ENCODE peak calls at places on chromosomes 16 and 17, in eight cellular contexts. One of them, this sample, is unnamed.

GRCh38 chr16:29779474-29779873 is 1.4 kb downstream of the ZG16 start:
- DNase-seq in heart left ventricle: no peak
- DNase-seq in IMR-90: no peak
- DNase-seq in NB4: no peak
- DNase-seq in spleen: no peak
- DNase-seq in Peyer's patch: no peak
- DNase-seq in adrenal gland: no peak
- DNase-seq in A549: peak
- DNase-seq in this sample: no peak

GRCh38 chr17:5821057-5821456 is 236.7 kb upstream of the NLRP1 start:
- DNase-seq in heart left ventricle: no peak
- DNase-seq in IMR-90: peak
- DNase-seq in NB4: no peak
- DNase-seq in spleen: no peak
- DNase-seq in Peyer's patch: no peak
- DNase-seq in adrenal gland: no peak
- DNase-seq in A549: peak
- DNase-seq in this sample: no peak

GRCh38 chr16:85521737-85522042 is 91.4 kb upstream of the GSE1 start:
- DNase-seq in heart left ventricle: no peak
- DNase-seq in IMR-90: no peak
- DNase-seq in NB4: no peak
- DNase-seq in spleen: no peak
- DNase-seq in Peyer's patch: no peak
- DNase-seq in adrenal gland: no peak
- DNase-seq in A549: no peak
- DNase-seq in this sample: no peak

GRCh38 chr17:7355053-7355452 is at the start of gene TMEM95:
- DNase-seq in heart left ventricle: no peak
- DNase-seq in IMR-90: no peak
- DNase-seq in NB4: no peak
- DNase-seq in spleen: no peak
- DNase-seq in Peyer's patch: no peak
- DNase-seq in adrenal gland: peak
- DNase-seq in A549: no peak
- DNase-seq in this sample: peak

GRCh38 chr17:70108166-70108565 is 33.1 kb downstream of the KCNJ16 start:
- DNase-seq in heart left ventricle: no peak
- DNase-seq in IMR-90: no peak
- DNase-seq in NB4: no peak
- DNase-seq in spleen: no peak
- DNase-seq in Peyer's patch: no peak
- DNase-seq in adrenal gland: no peak
- DNase-seq in A549: no peak
- DNase-seq in this sample: no peak

GRCh38 chr17:21542070-21542469 is 150.3 kb upstream of the KCNJ18 start:
- DNase-seq in heart left ventricle: no peak
- DNase-seq in IMR-90: no peak
- DNase-seq in NB4: no peak
- DNase-seq in spleen: no peak
- DNase-seq in Peyer's patch: no peak
- DNase-seq in adrenal gland: no peak
- DNase-seq in A549: no peak
- DNase-seq in this sample: no peak

GRCh38 chr17:1730345-1731193 is 6.1 kb downstream of the WDR81 start:
- DNase-seq in heart left ventricle: peak
- DNase-seq in IMR-90: peak
- DNase-seq in NB4: no peak
- DNase-seq in spleen: peak
- DNase-seq in Peyer's patch: peak
- DNase-seq in adrenal gland: peak
- DNase-seq in A549: no peak
- DNase-seq in this sample: peak

GRCh38 chr16:31099860-31100638 is 5.5 kb upstream of the VKORC1 start:
- DNase-seq in heart left ventricle: no peak
- DNase-seq in IMR-90: peak
- DNase-seq in NB4: no peak
- DNase-seq in spleen: no peak
- DNase-seq in Peyer's patch: peak
- DNase-seq in adrenal gland: no peak
- DNase-seq in A549: no peak
- DNase-seq in this sample: no peak

GRCh38 chr16:7835032-7835431 is 502.4 kb downstream of the RBFOX1 start:
- DNase-seq in heart left ventricle: no peak
- DNase-seq in IMR-90: no peak
- DNase-seq in NB4: no peak
- DNase-seq in spleen: no peak
- DNase-seq in Peyer's patch: no peak
- DNase-seq in adrenal gland: no peak
- DNase-seq in A549: no peak
- DNase-seq in this sample: no peak

GRCh38 chr17:14135906-14136590 is 66.7 kb downstream of the COX10 start:
- DNase-seq in heart left ventricle: no peak
- DNase-seq in IMR-90: no peak
- DNase-seq in NB4: no peak
- DNase-seq in spleen: no peak
- DNase-seq in Peyer's patch: no peak
- DNase-seq in adrenal gland: no peak
- DNase-seq in A549: no peak
- DNase-seq in this sample: no peak

GRCh38 chr17:75535871-75536270 is 10.4 kb downstream of the LLGL2 start:
- DNase-seq in heart left ventricle: no peak
- DNase-seq in IMR-90: no peak
- DNase-seq in NB4: no peak
- DNase-seq in spleen: no peak
- DNase-seq in Peyer's patch: no peak
- DNase-seq in adrenal gland: no peak
- DNase-seq in A549: no peak
- DNase-seq in this sample: no peak

GRCh38 chr16:85390511-85391174 is 222.5 kb upstream of the GSE1 start:
- DNase-seq in heart left ventricle: peak
- DNase-seq in IMR-90: peak
- DNase-seq in NB4: peak
- DNase-seq in spleen: peak
- DNase-seq in Peyer's patch: peak
- DNase-seq in adrenal gland: peak
- DNase-seq in A549: peak
- DNase-seq in this sample: peak

DNA sequence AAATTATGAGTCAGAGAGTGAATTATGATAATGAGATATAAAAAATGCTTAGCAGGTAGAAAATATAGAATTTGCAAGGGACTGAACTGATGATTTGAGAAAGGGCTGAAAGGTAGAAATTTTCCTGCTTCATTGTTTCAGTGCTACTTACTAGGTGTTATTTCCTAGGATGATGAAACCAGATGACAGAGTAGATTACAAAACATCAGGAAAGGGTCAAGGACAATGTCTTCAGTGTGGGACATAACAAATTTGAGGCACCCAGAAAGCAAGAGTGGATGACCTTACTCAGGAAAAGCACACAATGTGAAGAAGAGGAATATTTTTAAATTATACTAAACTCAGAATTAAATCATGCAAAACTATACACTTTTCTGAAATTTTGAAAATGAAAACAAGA is 102.1 kb downstream of the SHCBP1 start:
- DNase-seq in heart left ventricle: no peak
- DNase-seq in IMR-90: no peak
- DNase-seq in NB4: no peak
- DNase-seq in spleen: no peak
- DNase-seq in Peyer's patch: no peak
- DNase-seq in adrenal gland: no peak
- DNase-seq in A549: no peak
- DNase-seq in this sample: no peak
- TF ChIP-seq POLR2A in heart left ventricle: no peak
- TF ChIP-seq POLR2A in IMR-90: no peak
- TF ChIP-seq POLR2A in NB4: no peak
- TF ChIP-seq POLR2A in spleen: no peak
- TF ChIP-seq POLR2A in Peyer's patch: no peak
- TF ChIP-seq POLR2A in adrenal gland: no peak
- TF ChIP-seq POLR2A in A549: no peak
- TF ChIP-seq POLR2A in this sample: no peak

DNA sequence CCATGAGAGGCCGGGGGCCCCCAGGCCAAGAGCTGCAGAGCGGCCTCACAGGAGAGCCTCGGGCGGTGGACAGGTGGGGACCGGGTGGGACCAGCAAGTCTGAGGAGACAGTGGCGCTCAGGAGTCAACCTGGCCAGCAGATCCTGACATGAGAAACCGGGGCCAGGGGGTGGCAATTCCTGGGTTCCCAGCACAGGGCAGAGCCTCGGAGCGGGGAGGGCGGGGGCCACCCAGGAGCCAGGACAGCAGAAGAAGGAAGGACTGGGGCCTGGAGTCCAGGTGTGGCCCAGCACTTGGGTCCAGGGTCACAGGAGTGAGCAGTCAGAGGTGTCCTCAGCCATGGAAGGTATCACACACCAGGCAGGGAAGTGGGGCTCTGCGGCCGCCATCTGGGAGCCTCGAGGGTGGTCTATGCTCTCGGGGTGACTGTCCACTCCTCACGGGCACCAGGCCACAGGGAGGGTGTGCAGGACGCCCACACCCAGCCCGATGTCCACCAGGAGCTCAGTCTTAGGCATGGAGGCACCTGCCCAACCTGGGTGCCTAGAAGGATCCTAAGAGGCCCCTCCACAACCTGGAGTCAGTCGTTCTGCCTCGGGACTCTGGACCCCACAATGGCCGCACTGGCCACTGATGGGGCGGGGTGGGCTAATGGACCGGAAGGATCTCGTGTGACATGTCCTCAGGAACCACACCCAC is 29.1 kb downstream of the PIEZO1 start:
- DNase-seq in heart left ventricle: no peak
- DNase-seq in IMR-90: no peak
- DNase-seq in NB4: no peak
- DNase-seq in spleen: no peak
- DNase-seq in Peyer's patch: no peak
- DNase-seq in adrenal gland: no peak
- DNase-seq in A549: no peak
- DNase-seq in this sample: no peak
- TF ChIP-seq CTCF in heart left ventricle: no peak
- TF ChIP-seq CTCF in IMR-90: no peak
- TF ChIP-seq CTCF in NB4: no peak
- TF ChIP-seq CTCF in spleen: no peak
- TF ChIP-seq CTCF in Peyer's patch: no peak
- TF ChIP-seq CTCF in adrenal gland: no peak
- TF ChIP-seq CTCF in A549: no peak
- TF ChIP-seq CTCF in this sample: no peak

GRCh38 chr17:50634915-50635719 is 436 bp downstream of the ABCC3 start:
- DNase-seq in heart left ventricle: no peak
- DNase-seq in IMR-90: no peak
- DNase-seq in NB4: no peak
- DNase-seq in spleen: no peak
- DNase-seq in Peyer's patch: no peak
- DNase-seq in adrenal gland: no peak
- DNase-seq in A549: no peak
- DNase-seq in this sample: no peak
- TF ChIP-seq POLR2A in heart left ventricle: no peak
- TF ChIP-seq POLR2A in IMR-90: no peak
- TF ChIP-seq POLR2A in NB4: no peak
- TF ChIP-seq POLR2A in spleen: no peak
- TF ChIP-seq POLR2A in Peyer's patch: no peak
- TF ChIP-seq POLR2A in adrenal gland: no peak
- TF ChIP-seq POLR2A in A549: no peak
- TF ChIP-seq POLR2A in this sample: peak

GRCh38 chr16:13438064-13438463 is 481.9 kb upstream of the ERCC4 start:
- DNase-seq in heart left ventricle: no peak
- DNase-seq in IMR-90: no peak
- DNase-seq in NB4: no peak
- DNase-seq in spleen: no peak
- DNase-seq in Peyer's patch: no peak
- DNase-seq in adrenal gland: no peak
- DNase-seq in A549: no peak
- DNase-seq in this sample: no peak

GRCh38 chr16:13435415-13435814 is 484.5 kb upstream of the ERCC4 start:
- DNase-seq in heart left ventricle: no peak
- DNase-seq in IMR-90: no peak
- DNase-seq in NB4: no peak
- DNase-seq in spleen: no peak
- DNase-seq in Peyer's patch: no peak
- DNase-seq in adrenal gland: no peak
- DNase-seq in A549: no peak
- DNase-seq in this sample: no peak

GRCh38 chr16:13439766-13440165 is 480.2 kb upstream of the ERCC4 start:
- DNase-seq in heart left ventricle: no peak
- DNase-seq in IMR-90: no peak
- DNase-seq in NB4: no peak
- DNase-seq in spleen: no peak
- DNase-seq in Peyer's patch: no peak
- DNase-seq in adrenal gland: no peak
- DNase-seq in A549: no peak
- DNase-seq in this sample: no peak

GRCh38 chr16:13436641-13437423 is 483.1 kb upstream of the ERCC4 start:
- DNase-seq in heart left ventricle: no peak
- DNase-seq in IMR-90: no peak
- DNase-seq in NB4: no peak
- DNase-seq in spleen: no peak
- DNase-seq in Peyer's patch: no peak
- DNase-seq in adrenal gland: no peak
- DNase-seq in A549: peak
- DNase-seq in this sample: no peak

GRCh38 chr16:13435873-13436474 is 484.0 kb upstream of the ERCC4 start:
- DNase-seq in heart left ventricle: no peak
- DNase-seq in IMR-90: no peak
- DNase-seq in NB4: peak
- DNase-seq in spleen: no peak
- DNase-seq in Peyer's patch: no peak
- DNase-seq in adrenal gland: no peak
- DNase-seq in A549: no peak
- DNase-seq in this sample: no peak
- TF ChIP-seq CTCF in heart left ventricle: no peak
- TF ChIP-seq CTCF in IMR-90: no peak
- TF ChIP-seq CTCF in NB4: peak
- TF ChIP-seq CTCF in spleen: no peak
- TF ChIP-seq CTCF in Peyer's patch: no peak
- TF ChIP-seq CTCF in adrenal gland: no peak
- TF ChIP-seq CTCF in A549: no peak
- TF ChIP-seq CTCF in this sample: no peak

GRCh38 chr16:56237451-56237930 is 46.2 kb downstream of the GNAO1 start:
- DNase-seq in heart left ventricle: no peak
- DNase-seq in IMR-90: no peak
- DNase-seq in NB4: no peak
- DNase-seq in spleen: no peak
- DNase-seq in Peyer's patch: no peak
- DNase-seq in adrenal gland: no peak
- DNase-seq in A549: no peak
- DNase-seq in this sample: no peak
- TF ChIP-seq POLR2A in heart left ventricle: no peak
- TF ChIP-seq POLR2A in IMR-90: no peak
- TF ChIP-seq POLR2A in NB4: no peak
- TF ChIP-seq POLR2A in spleen: no peak
- TF ChIP-seq POLR2A in Peyer's patch: no peak
- TF ChIP-seq POLR2A in adrenal gland: no peak
- TF ChIP-seq POLR2A in A549: no peak
- TF ChIP-seq POLR2A in this sample: no peak

GRCh38 chr16:80265624-80266306 is 275.0 kb upstream of the DYNLRB2 start:
- DNase-seq in heart left ventricle: no peak
- DNase-seq in IMR-90: peak
- DNase-seq in NB4: no peak
- DNase-seq in spleen: no peak
- DNase-seq in Peyer's patch: no peak
- DNase-seq in adrenal gland: no peak
- DNase-seq in A549: peak
- DNase-seq in this sample: no peak
- TF ChIP-seq CTCF in heart left ventricle: no peak
- TF ChIP-seq CTCF in IMR-90: no peak
- TF ChIP-seq CTCF in NB4: no peak
- TF ChIP-seq CTCF in spleen: no peak
- TF ChIP-seq CTCF in Peyer's patch: no peak
- TF ChIP-seq CTCF in adrenal gland: no peak
- TF ChIP-seq CTCF in A549: no peak
- TF ChIP-seq CTCF in this sample: no peak